ENCODE peak calls at places on chromosomes 4 and X, in five cellular contexts. One of them, this sample, is unnamed.

GRCh38 chr4:65597697-65598096 is 72.6 kb downstream of the EPHA5 start:
- DNase-seq in neuronal stem cell: no peak
- DNase-seq in H9: no peak
- DNase-seq in mesendoderm: no peak
- DNase-seq in mesenchymal stem cell: no peak
- DNase-seq in this sample: no peak

GRCh38 chr4:30714408-30715031 is 5.6 kb upstream of the PCDH7 start:
- DNase-seq in neuronal stem cell: peak; percentile 40
- DNase-seq in H9: peak; percentile 55
- DNase-seq in mesendoderm: peak; percentile 83
- DNase-seq in mesenchymal stem cell: peak; percentile 72
- DNase-seq in this sample: peak; percentile 59

GRCh38 chr4:40987151-40987550 is 227.2 kb downstream of the APBB2 start:
- DNase-seq in neuronal stem cell: no peak
- DNase-seq in H9: no peak
- DNase-seq in mesendoderm: no peak
- DNase-seq in mesenchymal stem cell: no peak
- DNase-seq in this sample: no peak

GRCh38 chr4:67288964-67289363 is 256.3 kb downstream of the CENPC start:
- DNase-seq in neuronal stem cell: peak; percentile 31
- DNase-seq in H9: peak; percentile 57
- DNase-seq in mesendoderm: peak; percentile 64
- DNase-seq in mesenchymal stem cell: peak; percentile 25
- DNase-seq in this sample: no peak

GRCh38 chrX:18410038-18410437 is 15.4 kb upstream of the CDKL5 start:
- DNase-seq in neuronal stem cell: no peak
- DNase-seq in H9: no peak
- DNase-seq in mesendoderm: peak; percentile 46
- DNase-seq in mesenchymal stem cell: peak; percentile 28
- DNase-seq in this sample: peak; percentile 55

GRCh38 chr4:165398570-165398969 is 19.8 kb downstream of the CPE start:
- DNase-seq in neuronal stem cell: peak; percentile 24
- DNase-seq in H9: no peak
- DNase-seq in mesendoderm: peak; percentile 80
- DNase-seq in mesenchymal stem cell: peak; percentile 54
- DNase-seq in this sample: peak; percentile 16

GRCh38 chr4:79632114-79632513 is 224.1 kb upstream of the GK2 start:
- DNase-seq in neuronal stem cell: no peak
- DNase-seq in H9: no peak
- DNase-seq in mesendoderm: peak; percentile 36
- DNase-seq in mesenchymal stem cell: no peak
- DNase-seq in this sample: no peak

GRCh38 chrX:70769659-70770232 is 138.8 kb downstream of the TEX11 start:
- DNase-seq in neuronal stem cell: no peak
- DNase-seq in H9: no peak
- DNase-seq in mesendoderm: no peak
- DNase-seq in mesenchymal stem cell: peak; percentile 10
- DNase-seq in this sample: peak; percentile 5

GRCh38 chr4:163681208-163681821 is 186.8 kb downstream of the TMA16 start:
- DNase-seq in neuronal stem cell: peak; percentile 9
- DNase-seq in H9: no peak
- DNase-seq in mesendoderm: peak; percentile 63
- DNase-seq in mesenchymal stem cell: peak; percentile 30
- DNase-seq in this sample: peak; percentile 28

GRCh38 chr4:67035501-67035900 is 509.8 kb downstream of the CENPC start:
- DNase-seq in neuronal stem cell: no peak
- DNase-seq in H9: no peak
- DNase-seq in mesendoderm: no peak
- DNase-seq in mesenchymal stem cell: peak; percentile 89
- DNase-seq in this sample: no peak

GRCh38 chr4:56728512-56728911 is 47.4 kb upstream of the HOPX start:
- DNase-seq in neuronal stem cell: no peak
- DNase-seq in H9: no peak
- DNase-seq in mesendoderm: no peak
- DNase-seq in mesenchymal stem cell: peak; percentile 99
- DNase-seq in this sample: peak; percentile 92

GRCh38 chr4:1374706-1375045 is 27.7 kb downstream of the UVSSA start:
- DNase-seq in neuronal stem cell: no peak
- DNase-seq in H9: no peak
- DNase-seq in mesendoderm: no peak
- DNase-seq in mesenchymal stem cell: no peak
- DNase-seq in this sample: no peak

GRCh38 chrX:133668225-133668931 is 253.1 kb upstream of the GPC4 start:
- DNase-seq in neuronal stem cell: no peak
- DNase-seq in H9: no peak
- DNase-seq in mesendoderm: peak; percentile 40
- DNase-seq in mesenchymal stem cell: no peak
- DNase-seq in this sample: no peak

GRCh38 chrX:39309018-39309620 is 507.9 kb downstream of the MID1IP1 start:
- DNase-seq in neuronal stem cell: no peak
- DNase-seq in H9: no peak
- DNase-seq in mesendoderm: peak; percentile 16
- DNase-seq in mesenchymal stem cell: peak; percentile 71
- DNase-seq in this sample: no peak

GRCh38 chr4:41160010-41160789 is 54.1 kb downstream of the APBB2 start:
- DNase-seq in neuronal stem cell: no peak
- DNase-seq in H9: peak; percentile 53
- DNase-seq in mesendoderm: peak; percentile 77
- DNase-seq in mesenchymal stem cell: peak; percentile 94
- DNase-seq in this sample: peak; percentile 96

GRCh38 chr4:87679449-87680169 is 29.5 kb downstream of the DMP1 start:
- DNase-seq in neuronal stem cell: peak; percentile 75
- DNase-seq in H9: peak; percentile 62
- DNase-seq in mesendoderm: peak; percentile 86
- DNase-seq in mesenchymal stem cell: peak; percentile 65
- DNase-seq in this sample: peak; percentile 58

GRCh38 chrX:68829594-68830485 is 1.0 kb downstream of the EFNB1 start:
- DNase-seq in neuronal stem cell: no peak
- DNase-seq in H9: peak; percentile 25
- DNase-seq in mesendoderm: no peak
- DNase-seq in mesenchymal stem cell: peak; percentile 46
- DNase-seq in this sample: peak; percentile 19

GRCh38 chrX:150581093-150581775 is 12.8 kb downstream of the MTM1 start:
- DNase-seq in neuronal stem cell: no peak
- DNase-seq in H9: no peak
- DNase-seq in mesendoderm: no peak
- DNase-seq in mesenchymal stem cell: peak; percentile 64
- DNase-seq in this sample: peak; percentile 83

GRCh38 chr4:128566688-128567087 is 242.8 kb upstream of the JADE1 start:
- DNase-seq in neuronal stem cell: no peak
- DNase-seq in H9: no peak
- DNase-seq in mesendoderm: no peak
- DNase-seq in mesenchymal stem cell: peak; percentile 24
- DNase-seq in this sample: no peak

GRCh38 chrX:3029084-3029483 is 12.2 kb upstream of the ARSF start:
- DNase-seq in neuronal stem cell: no peak
- DNase-seq in H9: no peak
- DNase-seq in mesendoderm: no peak
- DNase-seq in mesenchymal stem cell: no peak
- DNase-seq in this sample: no peak

GRCh38 chr4:152146244-152146643 is 385.4 kb upstream of the GATB start:
- DNase-seq in neuronal stem cell: no peak
- DNase-seq in H9: no peak
- DNase-seq in mesendoderm: no peak
- DNase-seq in mesenchymal stem cell: no peak
- DNase-seq in this sample: no peak

GRCh38 chr4:140811429-140811828 is 55.2 kb upstream of the TBC1D9 start:
- DNase-seq in neuronal stem cell: no peak
- DNase-seq in H9: no peak
- DNase-seq in mesendoderm: no peak
- DNase-seq in mesenchymal stem cell: no peak
- DNase-seq in this sample: no peak

GRCh38 chr4:123743821-123744220 is 347.2 kb downstream of the SPRY1 start:
- DNase-seq in neuronal stem cell: no peak
- DNase-seq in H9: no peak
- DNase-seq in mesendoderm: no peak
- DNase-seq in mesenchymal stem cell: no peak
- DNase-seq in this sample: no peak

GRCh38 chrX:74421181-74422028 is at the start of gene SLC16A2:
- DNase-seq in neuronal stem cell: peak; percentile 62
- DNase-seq in H9: peak; percentile 69
- DNase-seq in mesendoderm: peak; percentile 89
- DNase-seq in mesenchymal stem cell: peak; percentile 89
- DNase-seq in this sample: peak; percentile 79

GRCh38 chrX:20530319-20530979 is 263.7 kb upstream of the RPS6KA3 start:
- DNase-seq in neuronal stem cell: peak; percentile 48
- DNase-seq in H9: peak; percentile 48
- DNase-seq in mesendoderm: peak; percentile 46
- DNase-seq in mesenchymal stem cell: peak; percentile 58
- DNase-seq in this sample: peak; percentile 64

GRCh38 chrX:17725176-17725575 is 12.1 kb upstream of the SCML1 start:
- DNase-seq in neuronal stem cell: no peak
- DNase-seq in H9: no peak
- DNase-seq in mesendoderm: no peak
- DNase-seq in mesenchymal stem cell: no peak
- DNase-seq in this sample: no peak

DNA sequence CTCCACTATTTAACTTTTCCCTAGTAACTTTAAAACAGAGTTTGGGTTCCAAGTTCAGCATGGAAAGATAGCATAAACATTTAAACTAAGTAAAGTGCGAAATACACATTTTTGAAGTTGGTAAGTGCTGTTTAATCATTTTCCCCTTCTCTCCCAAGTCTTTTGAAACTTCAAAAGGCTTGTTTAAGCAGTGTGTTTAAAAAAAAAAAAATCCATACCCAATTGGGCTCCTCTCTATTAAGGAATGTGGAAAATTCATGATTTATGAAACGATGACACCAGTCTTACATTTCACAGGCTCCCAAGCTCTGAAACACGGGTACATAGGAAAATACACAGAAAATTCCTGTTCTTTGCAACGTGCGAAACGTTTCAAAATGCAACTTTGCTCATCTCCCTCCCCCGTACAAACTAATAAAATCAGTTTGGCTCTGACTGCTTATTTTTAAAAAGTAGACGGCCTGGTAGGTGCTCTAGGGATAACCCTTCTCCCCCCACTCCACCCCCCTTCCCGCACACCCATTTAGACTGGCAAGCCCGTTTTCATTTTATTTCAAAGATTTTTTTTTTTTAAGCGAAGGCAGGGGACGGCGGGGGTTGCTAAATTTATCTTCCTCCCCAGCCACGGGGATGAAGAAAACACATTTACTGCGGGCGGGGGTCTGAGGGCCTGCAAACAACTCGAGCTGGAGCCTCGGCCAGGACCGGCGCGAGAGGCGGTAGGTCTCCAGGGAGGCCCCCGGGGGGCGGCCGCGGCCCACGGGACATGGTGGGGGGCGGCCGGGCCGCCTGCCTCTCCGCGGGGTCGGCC is 789 bp upstream of the ZFX start:
- DNase-seq in neuronal stem cell: peak; percentile 1
- DNase-seq in H9: no peak
- DNase-seq in mesendoderm: peak; percentile 29
- DNase-seq in mesenchymal stem cell: peak; percentile 60
- DNase-seq in this sample: peak; percentile 61
- H3K4ac ChIP-seq in neuronal stem cell: no peak overlapping the region
- H3K4ac ChIP-seq in H9: no peak overlapping the region
- H3K4ac ChIP-seq in mesendoderm: peak overlapping the region; percentile 91
- H3K4ac ChIP-seq in mesenchymal stem cell: peak overlapping the region; percentile 86
- H3K4ac ChIP-seq in this sample: peak overlapping the region; percentile 80

GRCh38 chrX:4670606-4671005 is 957.2 kb upstream of the PRKX start:
- DNase-seq in neuronal stem cell: no peak
- DNase-seq in H9: no peak
- DNase-seq in mesendoderm: no peak
- DNase-seq in mesenchymal stem cell: no peak
- DNase-seq in this sample: no peak

GRCh38 chrX:4675686-4676300 is 962.3 kb upstream of the PRKX start:
- DNase-seq in neuronal stem cell: no peak
- DNase-seq in H9: no peak
- DNase-seq in mesendoderm: no peak
- DNase-seq in mesenchymal stem cell: no peak
- DNase-seq in this sample: no peak

GRCh38 chrX:4674028-4674782 is 960.8 kb upstream of the PRKX start:
- DNase-seq in neuronal stem cell: no peak
- DNase-seq in H9: no peak
- DNase-seq in mesendoderm: no peak
- DNase-seq in mesenchymal stem cell: no peak
- DNase-seq in this sample: no peak

GRCh38 chrX:4668802-4669536 is 955.5 kb upstream of the PRKX start:
- DNase-seq in neuronal stem cell: no peak
- DNase-seq in H9: no peak
- DNase-seq in mesendoderm: no peak
- DNase-seq in mesenchymal stem cell: no peak
- DNase-seq in this sample: no peak

DNA sequence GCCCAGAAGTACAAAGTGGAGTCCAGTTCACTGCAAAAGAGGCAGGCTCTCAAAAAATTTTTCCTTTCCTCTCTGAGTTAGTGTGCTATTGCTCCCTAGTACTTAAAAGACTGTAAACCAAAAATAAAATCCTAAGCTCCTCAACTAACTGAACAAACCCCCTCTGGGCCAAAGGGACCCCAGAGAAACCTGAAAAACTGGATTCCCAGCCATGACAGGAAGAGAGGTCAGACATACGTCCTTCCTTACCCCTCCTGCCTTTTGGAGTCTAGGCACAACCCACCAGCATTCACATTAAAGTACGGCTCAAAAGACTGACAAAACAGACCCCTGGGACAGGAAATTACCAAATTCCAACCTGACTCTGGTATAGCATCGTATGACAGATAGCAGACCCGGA is 957.9 kb upstream of the PRKX start:
- DNase-seq in neuronal stem cell: no peak
- DNase-seq in H9: no peak
- DNase-seq in mesendoderm: peak; percentile 0
- DNase-seq in mesenchymal stem cell: no peak
- DNase-seq in this sample: no peak
- H3K4ac ChIP-seq in neuronal stem cell: no peak overlapping the region
- H3K4ac ChIP-seq in H9: no peak overlapping the region
- H3K4ac ChIP-seq in mesendoderm: no peak overlapping the region
- H3K4ac ChIP-seq in mesenchymal stem cell: no peak overlapping the region
- H3K4ac ChIP-seq in this sample: no peak overlapping the region

GRCh38 chrX:122055979-122056715 is 1008.7 kb downstream of the GLUD2 start:
- DNase-seq in neuronal stem cell: no peak
- DNase-seq in H9: no peak
- DNase-seq in mesendoderm: no peak
- DNase-seq in mesenchymal stem cell: no peak
- DNase-seq in this sample: no peak
- H3K4ac ChIP-seq in neuronal stem cell: no peak overlapping the region
- H3K4ac ChIP-seq in H9: no peak overlapping the region
- H3K4ac ChIP-seq in mesendoderm: no peak overlapping the region
- H3K4ac ChIP-seq in mesenchymal stem cell: no peak overlapping the region
- H3K4ac ChIP-seq in this sample: no peak overlapping the region

GRCh38 chr4:77147400-77147782 is 9.6 kb upstream of the CCNG2 start:
- DNase-seq in neuronal stem cell: no peak
- DNase-seq in H9: no peak
- DNase-seq in mesendoderm: no peak
- DNase-seq in mesenchymal stem cell: peak; percentile 18
- DNase-seq in this sample: peak; percentile 18

GRCh38 chr4:77149789-77150188 is 7.2 kb upstream of the CCNG2 start:
- DNase-seq in neuronal stem cell: no peak
- DNase-seq in H9: no peak
- DNase-seq in mesendoderm: no peak
- DNase-seq in mesenchymal stem cell: no peak
- DNase-seq in this sample: no peak

GRCh38 chr4:77148081-77148480 is 8.9 kb upstream of the CCNG2 start:
- DNase-seq in neuronal stem cell: no peak
- DNase-seq in H9: no peak
- DNase-seq in mesendoderm: no peak
- DNase-seq in mesenchymal stem cell: no peak
- DNase-seq in this sample: no peak

GRCh38 chr4:77145806-77146425 is 11.1 kb upstream of the CCNG2 start:
- DNase-seq in neuronal stem cell: no peak
- DNase-seq in H9: no peak
- DNase-seq in mesendoderm: no peak
- DNase-seq in mesenchymal stem cell: no peak
- DNase-seq in this sample: no peak

GRCh38 chr4:77146426-77147399 is 10.3 kb upstream of the CCNG2 start:
- DNase-seq in neuronal stem cell: no peak
- DNase-seq in H9: no peak
- DNase-seq in mesendoderm: peak; percentile 45
- DNase-seq in mesenchymal stem cell: peak; percentile 57
- DNase-seq in this sample: no peak
- H3K4ac ChIP-seq in neuronal stem cell: no peak overlapping the region
- H3K4ac ChIP-seq in H9: no peak overlapping the region
- H3K4ac ChIP-seq in mesendoderm: no peak overlapping the region
- H3K4ac ChIP-seq in mesenchymal stem cell: no peak overlapping the region
- H3K4ac ChIP-seq in this sample: no peak overlapping the region

This sample was measured in IMR-90.